ENCODE peak calls at places on chromosome 12, in seven cellular contexts. G is suprapubic skin; E is GM04504; M is anterior cingulate cortex; Q is stimulated activated CD4-positive, alpha-beta T cell treated with anti-CD3 and anti-CD28 coated beads, Interleukin-12 subunit alpha, Interleukin-12 subunit beta, amount 100 ng/mL, for 4 hours; X is cardiac septum; J is SHP77. V is an unnamed sample.
A peak's percentile ranks its signal among the peaks of the same experiment; 100 is the strongest.

GRCh38 chr12:10211101-10211974 is 1.3 kb upstream of the GABARAPL1 start:
- DNase-seq in G (no peak), E (no peak), M (no peak), Q (no peak), X (no peak), J (no peak), V (no peak)

GRCh38 chr12:4293942-4294505 is 20.5 kb downstream of the CCND2 start:
- DNase-seq in G (no peak), E (no peak), M (no peak), Q (no peak), X (no peak), J (no peak), V (peak; percentile 17)

GRCh38 chr12:39902823-39903222 is 203.1 kb downstream of the SLC2A13 start:
- DNase-seq in G (no peak), E (no peak), M (no peak), Q (no peak), X (no peak), J (no peak), V (no peak)

GRCh38 chr12:89951050-89951693 is 242.5 kb upstream of the ATP2B1 start:
- DNase-seq in G (no peak), E (no peak), M (no peak), Q (no peak), X (no peak), J (no peak), V (no peak)

GRCh38 chr12:104294845-104295674 is 8.5 kb upstream of the EID3 start:
- DNase-seq in G (no peak), E (no peak), M (no peak), Q (no peak), X (no peak), J (no peak), V (no peak)

GRCh38 chr12:2156333-2156732 is 103.5 kb downstream of the CACNA1C start:
- DNase-seq in G (no peak), E (no peak), M (no peak), Q (no peak), X (no peak), J (no peak), V (no peak)

GRCh38 chr12:15525414-15525813 is 203.1 kb downstream of the PTPRO start:
- DNase-seq in G (no peak), E (no peak), M (no peak), Q (no peak), X (no peak), J (no peak), V (no peak)

GRCh38 chr12:27845187-27845586 is 65.2 kb upstream of the MANSC4 start:
- DNase-seq in G (no peak), E (no peak), M (no peak), Q (no peak), X (no peak), J (no peak), V (no peak)

GRCh38 chr12:82124711-82125110 is 233.5 kb downstream of the CCDC59 start:
- DNase-seq in G (no peak), E (peak; percentile 10), M (no peak), Q (no peak), X (no peak), J (no peak), V (no peak)

GRCh38 chr12:95481072-95481471 is 7.1 kb downstream of the METAP2 start:
- DNase-seq in G (no peak), E (no peak), M (no peak), Q (no peak), X (no peak), J (no peak), V (no peak)

GRCh38 chr12:125650587-125650986 is 585.4 kb downstream of the AACS start:
- DNase-seq in G (no peak), E (no peak), M (no peak), Q (no peak), X (no peak), J (no peak), V (no peak)

GRCh38 chr12:82714427-82714826 is 27.7 kb downstream of the TMTC2 start:
- DNase-seq in G (no peak), E (no peak), M (no peak), Q (no peak), X (no peak), J (no peak), V (no peak)

GRCh38 chr12:54932038-54932437 is 52.5 kb downstream of the TESPA1 start:
- DNase-seq in G (no peak), E (no peak), M (no peak), Q (no peak), X (no peak), J (no peak), V (no peak)

GRCh38 chr12:42539696-42540095 is 49.9 kb downstream of the PRICKLE1 start:
- DNase-seq in G (no peak), E (no peak), M (no peak), Q (no peak), X (no peak), J (no peak), V (no peak)

GRCh38 chr12:4272014-4272975 is 1.3 kb upstream of the CCND2 start:
- DNase-seq in G (peak; percentile 86), E (no peak), M (peak; percentile 47), Q (peak; percentile 85), X (no peak), J (no peak), V (peak; percentile 23)

GRCh38 chr12:11785722-11786121 is 136.2 kb downstream of the ETV6 start:
- DNase-seq in G (no peak), E (peak; percentile 34), M (no peak), Q (no peak), X (no peak), J (no peak), V (no peak)

GRCh38 chr12:100793182-100793581 is 1.4 kb upstream of the ANO4 start:
- DNase-seq in G (no peak), E (peak; percentile 16), M (no peak), Q (no peak), X (no peak), J (no peak), V (no peak)

GRCh38 chr12:2836004-2836403 is 1.2 kb upstream of the NRIP2 start:
- DNase-seq in G (no peak), E (no peak), M (no peak), Q (no peak), X (no peak), J (no peak), V (no peak)

GRCh38 chr12:102673606-102674005 is 193.2 kb upstream of the IGF1 start:
- DNase-seq in G (no peak), E (no peak), M (no peak), Q (no peak), X (no peak), J (no peak), V (no peak)

GRCh38 chr12:24596768-24597388 is 352.0 kb downstream of the BCAT1 start:
- DNase-seq in G (no peak), E (no peak), M (no peak), Q (no peak), X (no peak), J (peak; percentile 18), V (peak; percentile 19)

GRCh38 chr12:5571115-5571514 is 139.2 kb downstream of the NTF3 start:
- DNase-seq in G (no peak), E (no peak), M (no peak), Q (no peak), X (no peak), J (no peak), V (no peak)

GRCh38 chr12:105100207-105100985 is 7.1 kb upstream of the WASHC4 start:
- DNase-seq in G (no peak), E (no peak), M (no peak), Q (no peak), X (no peak), J (no peak), V (no peak)

GRCh38 chr12:49026678-49027480 is 8.3 kb upstream of the PRKAG1 start:
- DNase-seq in G (no peak), E (no peak), M (no peak), Q (no peak), X (no peak), J (no peak), V (no peak)

GRCh38 chr12:117120787-117121186 is 21.6 kb upstream of the TESC start:
- DNase-seq in G (no peak), E (no peak), M (peak; percentile 5), Q (no peak), X (no peak), J (peak; percentile 65), V (no peak)

GRCh38 chr12:14952295-14952995 is 9.0 kb downstream of the ARHGDIB start:
- DNase-seq in G (no peak), E (peak; percentile 70), M (no peak), Q (no peak), X (no peak), J (no peak), V (no peak)

GRCh38 chr12:82555699-82556098 is 131.0 kb upstream of the TMTC2 start:
- DNase-seq in G (no peak), E (no peak), M (no peak), Q (no peak), X (no peak), J (no peak), V (no peak)

V was measured in globus pallidus.